ENCODE peak calls at places on chromosomes 11 and 22, in nine cellular contexts. P, Q, N, A, D, L, E, H and W are unnamed samples.

GRCh38 chr11:88827018-88827676 is 238.6 kb downstream of the GRM5 start:
- DNase-seq in P (no peak), Q (no peak), N (no peak), A (no peak), D (no peak), L (no peak), E (no peak), H (no peak), W (no peak)

GRCh38 chr22:20885557-20886323 is 26.9 kb downstream of the SNAP29 start:
- DNase-seq in P (no peak), Q (peak; percentile 90), N (no peak), A (peak; percentile 43), D (peak; percentile 83), L (peak; percentile 76), E (peak; percentile 57), H (peak; percentile 62), W (peak; percentile 69)

GRCh38 chr11:47607380-47607779 is 13.2 kb upstream of the C1QTNF4 start:
- DNase-seq in P (no peak), Q (peak; percentile 94), N (no peak), A (no peak), D (no peak), L (no peak), E (no peak), H (peak; percentile 84), W (no peak)

GRCh38 chr11:17036666-17037658 is 22.7 kb upstream of the PLEKHA7 start:
- DNase-seq in P (no peak), Q (no peak), N (no peak), A (no peak), D (no peak), L (no peak), E (no peak), H (no peak), W (no peak)

GRCh38 chr11:72684236-72684912 is 10.2 kb upstream of the PDE2A start:
- DNase-seq in P (no peak), Q (peak; percentile 64), N (no peak), A (peak; percentile 58), D (peak; percentile 60), L (peak; percentile 46), E (peak; percentile 32), H (no peak), W (peak; percentile 73)

GRCh38 chr11:99020324-99021225 is at the start of gene CNTN5:
- DNase-seq in P (no peak), Q (peak; percentile 63), N (no peak), A (no peak), D (peak; percentile 85), L (peak; percentile 52), E (no peak), H (no peak), W (peak; percentile 11)

GRCh38 chr11:2759228-2760195 is 59.7 kb upstream of the KCNQ1OT1 start:
- DNase-seq in P (no peak), Q (no peak), N (no peak), A (peak; percentile 33), D (no peak), L (no peak), E (peak; percentile 3), H (no peak), W (no peak)

GRCh38 chr11:125223901-125224331 is 59.4 kb downstream of the PKNOX2 start:
- DNase-seq in P (no peak), Q (no peak), N (no peak), A (no peak), D (no peak), L (no peak), E (no peak), H (no peak), W (no peak)

GRCh38 chr22:38452373-38453064 is 2.5 kb downstream of the KCNJ4 start:
- DNase-seq in P (no peak), Q (no peak), N (no peak), A (no peak), D (no peak), L (no peak), E (no peak), H (no peak), W (no peak)

GRCh38 chr11:8273281-8273680 is 9.6 kb upstream of the LMO1 start:
- DNase-seq in P (no peak), Q (peak; percentile 60), N (no peak), A (no peak), D (no peak), L (no peak), E (no peak), H (no peak), W (no peak)

GRCh38 chr11:32071811-32072210 is 19.1 kb upstream of the RCN1 start:
- DNase-seq in P (no peak), Q (peak; percentile 83), N (no peak), A (no peak), D (no peak), L (no peak), E (no peak), H (no peak), W (no peak)

DNA sequence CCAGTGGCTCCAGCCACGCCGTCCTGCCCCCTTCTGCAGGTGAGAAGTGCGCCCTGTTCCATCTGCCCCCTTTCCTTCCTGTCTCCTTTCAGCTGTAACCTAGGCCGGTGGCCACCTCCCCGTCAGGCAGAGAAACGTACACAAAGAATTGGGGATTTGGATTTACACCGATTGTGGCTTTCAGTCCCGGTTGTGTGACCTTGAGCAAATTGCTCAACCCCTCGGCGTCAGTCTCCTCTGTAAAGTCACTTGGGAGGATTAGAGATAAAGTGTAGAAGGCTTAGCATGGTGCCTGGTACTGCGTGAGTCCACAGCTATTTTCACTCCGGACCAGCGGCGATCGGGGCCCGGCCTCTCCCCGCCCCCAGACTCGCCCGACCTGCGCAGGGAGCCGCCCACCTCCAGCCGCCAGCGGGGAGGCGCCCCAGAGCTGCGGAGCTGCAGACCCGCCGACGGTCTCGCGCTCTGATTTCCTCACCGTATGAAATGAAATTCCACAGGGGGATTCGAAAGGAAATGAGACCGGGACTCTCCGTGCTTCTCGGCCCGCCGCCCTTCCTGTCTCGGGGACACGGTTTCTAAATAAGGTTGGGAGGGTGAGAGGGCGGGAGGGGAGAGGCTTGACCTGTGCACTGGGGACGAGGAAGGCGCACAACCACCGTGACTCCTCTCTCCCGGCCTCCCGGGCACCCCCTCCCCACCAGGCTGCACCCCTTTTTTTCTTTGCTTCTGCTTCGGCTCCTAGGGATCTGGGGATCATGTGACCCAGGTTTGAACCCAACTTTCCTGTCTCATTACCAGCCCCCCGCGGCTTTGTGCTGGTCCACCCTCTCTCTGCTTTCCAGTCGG is 703 bp upstream of the FZD4 start:
- DNase-seq in P (no peak), Q (peak; percentile 91), N (no peak), A (no peak), D (peak; percentile 89), L (peak; percentile 69), E (no peak), H (no peak), W (peak; percentile 81)
- TF ChIP-seq CTCF in P (peak; percentile 31), Q (peak; percentile 29), N (no peak), A (no peak), D (no peak), L (no peak), E (no peak), H (peak; percentile 24), W (no peak)

DNA sequence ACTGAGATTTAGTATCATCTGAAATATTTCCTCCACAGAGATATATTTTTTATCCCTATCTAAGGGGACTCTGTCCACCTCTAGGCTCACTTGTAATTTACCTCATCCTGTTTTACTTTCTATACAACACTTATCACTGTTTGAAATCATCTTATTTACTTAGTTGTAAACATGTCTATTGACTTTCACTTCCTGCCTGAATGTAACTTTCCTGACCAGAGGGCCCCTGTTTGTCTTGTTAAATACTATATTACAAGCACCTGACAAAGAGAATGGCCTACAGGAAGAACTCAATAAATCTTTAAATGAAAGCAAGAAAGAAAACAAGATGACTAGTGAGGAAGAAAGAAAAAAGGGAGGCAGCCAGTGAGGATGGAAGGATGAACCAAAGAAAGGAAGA is 1727.5 kb downstream of the LRRC4C start:
- DNase-seq in P (no peak), Q (no peak), N (no peak), A (no peak), D (no peak), L (no peak), E (no peak), H (no peak), W (no peak)
- TF ChIP-seq CTCF in P (no peak), Q (no peak), N (no peak), A (no peak), D (no peak), L (no peak), E (no peak), H (no peak), W (no peak)

GRCh38 chr11:67614730-67615454 is 8.2 kb downstream of the NDUFV1 start:
- DNase-seq in P (no peak), Q (no peak), N (no peak), A (no peak), D (no peak), L (no peak), E (no peak), H (no peak), W (no peak)

GRCh38 chr11:67617243-67617953 is 10.7 kb downstream of the NDUFV1 start:
- DNase-seq in P (no peak), Q (no peak), N (no peak), A (no peak), D (no peak), L (no peak), E (no peak), H (no peak), W (no peak)

GRCh38 chr11:67616431-67617242 is 9.9 kb downstream of the NDUFV1 start:
- DNase-seq in P (no peak), Q (no peak), N (no peak), A (no peak), D (no peak), L (no peak), E (no peak), H (no peak), W (no peak)

GRCh38 chr11:67613960-67614715 is 7.4 kb downstream of the NDUFV1 start:
- DNase-seq in P (no peak), Q (peak; percentile 60), N (peak; percentile 90), A (peak; percentile 98), D (peak; percentile 84), L (peak; percentile 71), E (no peak), H (no peak), W (peak; percentile 88)

DNA sequence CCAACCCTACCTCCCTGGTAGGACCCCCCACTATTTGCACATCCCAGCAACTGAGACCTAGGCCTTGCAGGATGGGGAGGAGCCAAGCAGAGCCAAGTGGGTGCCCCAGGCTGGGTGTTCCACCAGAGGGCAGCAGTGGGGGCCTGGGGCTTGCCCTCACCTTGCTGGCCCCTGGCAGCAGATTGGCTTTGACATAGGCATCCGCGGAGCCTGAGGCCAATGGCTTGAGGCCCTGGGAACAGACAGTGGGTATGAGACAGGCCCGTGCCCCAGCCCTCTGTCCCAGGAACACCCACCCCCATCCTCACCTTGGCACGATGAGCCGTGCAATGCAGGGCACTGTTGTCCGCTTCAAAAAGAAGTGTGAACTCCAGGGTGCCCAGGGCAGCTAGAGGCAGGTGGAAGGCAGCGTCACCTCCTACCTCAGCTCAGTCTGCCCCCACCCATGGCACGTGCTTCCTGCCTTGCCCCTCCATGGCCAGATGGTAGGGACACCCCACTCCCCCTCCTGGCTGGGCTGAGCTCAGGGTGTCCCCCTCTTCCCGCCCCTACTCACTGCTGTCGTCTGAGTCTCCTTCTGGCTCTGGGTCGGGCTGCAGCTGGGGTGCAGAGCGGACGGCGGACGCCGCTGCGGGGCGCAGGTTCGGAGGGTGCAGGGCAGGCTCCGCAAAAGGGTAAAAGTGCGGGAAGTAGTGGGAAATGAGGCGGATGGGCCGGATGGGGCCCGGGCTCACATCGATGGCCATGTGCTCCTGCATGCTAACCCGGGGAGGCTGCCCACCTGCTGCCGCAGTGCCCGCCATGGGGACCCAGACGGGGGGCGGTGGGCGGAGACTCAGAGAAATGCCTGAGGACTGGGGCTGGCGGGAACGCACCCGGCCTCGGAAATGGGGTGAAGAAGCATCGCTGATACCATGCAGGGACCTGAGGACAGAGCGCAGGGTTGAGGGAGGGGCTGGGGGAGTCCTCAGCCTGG is 9.0 kb downstream of the NDUFV1 start:
- DNase-seq in P (no peak), Q (peak; percentile 26), N (no peak), A (no peak), D (no peak), L (peak; percentile 46), E (no peak), H (no peak), W (peak; percentile 73)
- TF ChIP-seq CTCF in P (peak; percentile 83), Q (peak; percentile 63), N (peak; percentile 80), A (peak; percentile 40), D (peak; percentile 46), L (peak; percentile 55), E (no peak), H (peak; percentile 57), W (peak; percentile 52)

GRCh38 chr22:19755722-19756287 is 4.8 kb upstream of the TBX1 start:
- DNase-seq in P (no peak), Q (no peak), N (no peak), A (no peak), D (no peak), L (no peak), E (no peak), H (no peak), W (peak; percentile 59)
- TF ChIP-seq CTCF in P (no peak), Q (no peak), N (no peak), A (no peak), D (no peak), L (no peak), E (no peak), H (peak; percentile 10), W (no peak)